ENCODE peak calls at places on chromosomes 12 and 14, in seven cellular contexts. N is A549, K is sciatic nerve, B is kidney glomerular epithelial cell, C is SW480, V is HEK293T, I is T-cell. E is an unnamed sample.

GRCh38 chr14:105065280-105066228 is at the start of gene GPR132:
- DNase-seq in V (no peak), I (peak), N (no peak), K (peak), C (peak), B (no peak), E (peak)

GRCh38 chr12:25682421-25682820 is 129.3 kb upstream of the LMNTD1 start:
- DNase-seq in K (no peak), N (no peak), V (no peak), I (no peak), C (no peak), B (no peak), E (no peak)

GRCh38 chr14:76121089-76121748 is 30.5 kb upstream of the GPATCH2L start:
- DNase-seq in N (no peak), V (no peak), K (no peak), C (no peak), I (no peak), B (no peak), E (no peak)

GRCh38 chr12:46160081-46160980 is 108.5 kb downstream of the SLC38A1 start:
- DNase-seq in I (no peak), C (no peak), B (peak), V (peak), K (no peak), N (no peak), E (peak)

GRCh38 chr12:52215587-52216031 is 17.4 kb upstream of the KRT7 start:
- DNase-seq in K (no peak), B (peak), V (no peak), N (peak), C (peak), I (no peak), E (no peak)

GRCh38 chr12:92722897-92723296 is 20.1 kb downstream of the PLEKHG7 start:
- DNase-seq in C (no peak), B (no peak), K (no peak), I (no peak), V (no peak), N (no peak), E (no peak)

GRCh38 chr12:77210724-77211123 is 145.4 kb upstream of the E2F7 start:
- DNase-seq in I (no peak), V (no peak), N (no peak), B (no peak), K (no peak), C (no peak), E (no peak)

GRCh38 chr12:121089031-121089812 is 43.5 kb upstream of the P2RX7 start:
- DNase-seq in K (no peak), N (peak), C (no peak), I (no peak), V (no peak), B (no peak), E (peak)

GRCh38 chr12:72368719-72369505 is 96.7 kb downstream of the TRHDE start:
- DNase-seq in N (no peak), V (no peak), I (no peak), B (peak), K (no peak), C (no peak), E (peak)

GRCh38 chr14:32564591-32564990 is 235.5 kb downstream of the AKAP6 start:
- DNase-seq in B (no peak), V (no peak), C (no peak), I (no peak), K (no peak), N (no peak), E (no peak)

GRCh38 chr12:131378861-131379665 is 331.8 kb upstream of the SFSWAP start:
- DNase-seq in I (no peak), K (no peak), V (no peak), C (no peak), B (no peak), N (no peak), E (no peak)

GRCh38 chr14:105945891-105946290 is 419.5 kb downstream of the TMEM121 start:
- DNase-seq in I (peak), C (peak), N (peak), B (no peak), K (no peak), V (no peak), E (no peak)

GRCh38 chr12:40145896-40146295 is 40.0 kb upstream of the SLC2A13 start:
- DNase-seq in I (no peak), N (no peak), B (no peak), K (no peak), C (no peak), V (no peak), E (no peak)

GRCh38 chr14:51020024-51020710 is 74.7 kb downstream of the TRIM9 start:
- DNase-seq in C (peak), I (no peak), B (no peak), K (no peak), N (no peak), V (no peak), E (no peak)

GRCh38 chr12:118746176-118746575 is 235.2 kb upstream of the SRRM4 start:
- DNase-seq in V (no peak), K (no peak), C (no peak), B (no peak), N (no peak), I (no peak), E (no peak)

GRCh38 chr14:52112336-52113018 is 43.6 kb upstream of the NID2 start:
- DNase-seq in K (no peak), I (no peak), C (no peak), B (peak), V (no peak), N (peak), E (no peak)

GRCh38 chr14:75559451-75560187 is 18.8 kb upstream of the FLVCR2 start:
- DNase-seq in N (peak), B (peak), C (peak), V (no peak), K (no peak), I (no peak), E (no peak)

GRCh38 chr12:49293056-49293956 is 1.6 kb upstream of the PRPH start:
- DNase-seq in N (no peak), B (no peak), K (no peak), V (no peak), I (no peak), C (no peak), E (no peak)

GRCh38 chr12:112107728-112108447 is 695 bp downstream of the NAA25 start:
- DNase-seq in B (peak), C (no peak), N (peak), V (peak), K (no peak), I (peak), E (no peak)

GRCh38 chr14:91229743-91230200 is 14.7 kb downstream of the GPR68 start:
- DNase-seq in N (no peak), V (no peak), B (no peak), K (no peak), I (peak), C (peak), E (peak)

GRCh38 chr12:128976120-128976519 is 122.8 kb downstream of the GLT1D1 start:
- DNase-seq in K (no peak), V (peak), I (no peak), N (peak), C (no peak), B (no peak), E (peak)

GRCh38 chr14:106813477-106813823 is 1287.1 kb downstream of the TMEM121 start:
- DNase-seq in K (no peak), B (no peak), C (no peak), I (no peak), V (no peak), N (no peak), E (peak)

GRCh38 chr12:1883513-1883912 is 34.9 kb downstream of the CACNA2D4 start:
- DNase-seq in N (no peak), B (no peak), C (no peak), I (no peak), K (no peak), V (no peak), E (no peak)

GRCh38 chr12:49588761-49589516 is 16.5 kb downstream of the FAM186B start:
- DNase-seq in B (no peak), K (no peak), V (no peak), C (no peak), N (no peak), I (no peak), E (no peak)

GRCh38 chr12:52258335-52258901 is 16.0 kb upstream of the KRT86 start:
- DNase-seq in K (no peak), B (no peak), N (no peak), C (no peak), I (no peak), V (no peak), E (peak)

GRCh38 chr12:122835693-122836026 is 403 bp downstream of the HIP1R start:
- DNase-seq in I (no peak), K (no peak), N (no peak), V (peak), B (no peak), C (no peak), E (peak)

GRCh38 chr12:7787574-7788315 is 1.5 kb upstream of the NANOG start:
- DNase-seq in V (no peak), K (no peak), C (no peak), N (no peak), I (no peak), B (no peak), E (peak)

GRCh38 chr12:109732321-109733305 is 19.0 kb downstream of the FAM222A start:
- DNase-seq in V (no peak), K (peak), I (no peak), B (no peak), N (no peak), C (no peak), E (no peak)

GRCh38 chr14:54329082-54329695 is 67.6 kb upstream of the CDKN3 start:
- DNase-seq in V (peak), N (peak), B (peak), K (no peak), I (no peak), C (peak), E (peak)

GRCh38 chr12:111248221-111248620 is 120.7 kb downstream of the PHETA1 start:
- DNase-seq in I (no peak), C (no peak), V (no peak), K (no peak), B (no peak), N (no peak), E (no peak)

GRCh38 chr14:37580146-37580545 is 14.9 kb downstream of the FOXA1 start:
- DNase-seq in B (no peak), I (no peak), V (no peak), K (no peak), C (no peak), N (no peak), E (no peak)

GRCh38 chr14:24013654-24014514 is 25.2 kb downstream of the DHRS4L2 start:
- DNase-seq in I (peak), V (peak), K (no peak), C (peak), N (peak), B (peak), E (peak)

GRCh38 chr14:37036669-37037341 is 135.6 kb downstream of the SLC25A21 start:
- DNase-seq in C (no peak), B (no peak), K (no peak), N (no peak), V (no peak), I (no peak), E (no peak)

GRCh38 chr12:53992377-53992776 is 7.4 kb downstream of the HOXC10 start:
- DNase-seq in V (no peak), I (no peak), B (no peak), K (no peak), C (no peak), N (no peak), E (no peak)

GRCh38 chr12:104976703-104977102 is 9.4 kb upstream of the NOPCHAP1 start:
- DNase-seq in I (no peak), V (no peak), B (no peak), K (no peak), C (no peak), N (no peak), E (no peak)

E was measured in small intestine.